ENCODE peak calls at places on chromosomes 5 and 9, in six cellular contexts. One of them, this sample, is unnamed.

GRCh38 chr9:122053951-122054350 is 39.2 kb downstream of the TTLL11 start:
- DNase-seq in ELR: peak; percentile 89
- DNase-seq in dorsolateral prefrontal cortex: no peak
- DNase-seq in spleen: no peak
- DNase-seq in activated T-cell treated with anti-CD3 and anti-CD28 coated beads, Interleukin-2, amount 50 U/mL, for 1 hour: no peak
- DNase-seq in NCI-H1092: no peak
- DNase-seq in this sample: no peak

GRCh38 chr9:127628644-127629467 is 16.8 kb downstream of the STXBP1 start:
- DNase-seq in ELR: no peak
- DNase-seq in dorsolateral prefrontal cortex: no peak
- DNase-seq in spleen: no peak
- DNase-seq in activated T-cell treated with anti-CD3 and anti-CD28 coated beads, Interleukin-2, amount 50 U/mL, for 1 hour: no peak
- DNase-seq in NCI-H1092: no peak
- DNase-seq in this sample: no peak

GRCh38 chr5:26582350-26583040 is 455.9 kb downstream of the CDH9 start:
- DNase-seq in ELR: peak; percentile 20
- DNase-seq in dorsolateral prefrontal cortex: no peak
- DNase-seq in spleen: no peak
- DNase-seq in activated T-cell treated with anti-CD3 and anti-CD28 coated beads, Interleukin-2, amount 50 U/mL, for 1 hour: no peak
- DNase-seq in NCI-H1092: no peak
- DNase-seq in this sample: no peak

GRCh38 chr5:139911425-139912120 is 116.0 kb downstream of the PSD2 start:
- DNase-seq in ELR: no peak
- DNase-seq in dorsolateral prefrontal cortex: no peak
- DNase-seq in spleen: peak; percentile 64
- DNase-seq in activated T-cell treated with anti-CD3 and anti-CD28 coated beads, Interleukin-2, amount 50 U/mL, for 1 hour: no peak
- DNase-seq in NCI-H1092: no peak
- DNase-seq in this sample: no peak

GRCh38 chr5:168368854-168369253 is 77.4 kb downstream of the WWC1 start:
- DNase-seq in ELR: no peak
- DNase-seq in dorsolateral prefrontal cortex: no peak
- DNase-seq in spleen: no peak
- DNase-seq in activated T-cell treated with anti-CD3 and anti-CD28 coated beads, Interleukin-2, amount 50 U/mL, for 1 hour: no peak
- DNase-seq in NCI-H1092: no peak
- DNase-seq in this sample: no peak

GRCh38 chr9:110214553-110214952 is 6.6 kb upstream of the C9orf152 start:
- DNase-seq in ELR: no peak
- DNase-seq in dorsolateral prefrontal cortex: no peak
- DNase-seq in spleen: no peak
- DNase-seq in activated T-cell treated with anti-CD3 and anti-CD28 coated beads, Interleukin-2, amount 50 U/mL, for 1 hour: no peak
- DNase-seq in NCI-H1092: no peak
- DNase-seq in this sample: no peak

GRCh38 chr9:134283111-134283515 is 43.1 kb upstream of the RXRA start:
- DNase-seq in ELR: no peak
- DNase-seq in dorsolateral prefrontal cortex: peak; percentile 80
- DNase-seq in spleen: no peak
- DNase-seq in activated T-cell treated with anti-CD3 and anti-CD28 coated beads, Interleukin-2, amount 50 U/mL, for 1 hour: no peak
- DNase-seq in NCI-H1092: peak; percentile 82
- DNase-seq in this sample: no peak

GRCh38 chr9:79583957-79584654 is 12.3 kb downstream of the TLE4 start:
- DNase-seq in ELR: no peak
- DNase-seq in dorsolateral prefrontal cortex: no peak
- DNase-seq in spleen: peak; percentile 90
- DNase-seq in activated T-cell treated with anti-CD3 and anti-CD28 coated beads, Interleukin-2, amount 50 U/mL, for 1 hour: no peak
- DNase-seq in NCI-H1092: no peak
- DNase-seq in this sample: peak; percentile 20

GRCh38 chr5:62600560-62601252 is 22.1 kb downstream of the LRRC70 start:
- DNase-seq in ELR: no peak
- DNase-seq in dorsolateral prefrontal cortex: no peak
- DNase-seq in spleen: no peak
- DNase-seq in activated T-cell treated with anti-CD3 and anti-CD28 coated beads, Interleukin-2, amount 50 U/mL, for 1 hour: no peak
- DNase-seq in NCI-H1092: no peak
- DNase-seq in this sample: no peak

GRCh38 chr9:100352201-100352726 is 478 bp downstream of the TEX10 start:
- DNase-seq in ELR: peak; percentile 53
- DNase-seq in dorsolateral prefrontal cortex: peak; percentile 48
- DNase-seq in spleen: no peak
- DNase-seq in activated T-cell treated with anti-CD3 and anti-CD28 coated beads, Interleukin-2, amount 50 U/mL, for 1 hour: no peak
- DNase-seq in NCI-H1092: no peak
- DNase-seq in this sample: peak; percentile 47

GRCh38 chr9:136331556-136332481 is 4.5 kb downstream of the GPSM1 start:
- DNase-seq in ELR: no peak
- DNase-seq in dorsolateral prefrontal cortex: no peak
- DNase-seq in spleen: no peak
- DNase-seq in activated T-cell treated with anti-CD3 and anti-CD28 coated beads, Interleukin-2, amount 50 U/mL, for 1 hour: no peak
- DNase-seq in NCI-H1092: no peak
- DNase-seq in this sample: no peak

GRCh38 chr9:129958771-129959170 is 84.2 kb downstream of the FNBP1 start:
- DNase-seq in ELR: no peak
- DNase-seq in dorsolateral prefrontal cortex: no peak
- DNase-seq in spleen: no peak
- DNase-seq in activated T-cell treated with anti-CD3 and anti-CD28 coated beads, Interleukin-2, amount 50 U/mL, for 1 hour: no peak
- DNase-seq in NCI-H1092: no peak
- DNase-seq in this sample: no peak

GRCh38 chr9:106892632-106893031 is 29.7 kb downstream of the ZNF462 start:
- DNase-seq in ELR: peak; percentile 100
- DNase-seq in dorsolateral prefrontal cortex: no peak
- DNase-seq in spleen: no peak
- DNase-seq in activated T-cell treated with anti-CD3 and anti-CD28 coated beads, Interleukin-2, amount 50 U/mL, for 1 hour: no peak
- DNase-seq in NCI-H1092: no peak
- DNase-seq in this sample: no peak

GRCh38 chr9:10265102-10265708 is 347.6 kb downstream of the PTPRD start:
- DNase-seq in ELR: no peak
- DNase-seq in dorsolateral prefrontal cortex: no peak
- DNase-seq in spleen: no peak
- DNase-seq in activated T-cell treated with anti-CD3 and anti-CD28 coated beads, Interleukin-2, amount 50 U/mL, for 1 hour: no peak
- DNase-seq in NCI-H1092: no peak
- DNase-seq in this sample: no peak

This sample was measured in GM12865.